ENCODE peak calls at places on chromosomes 2 and 18, in eight cellular contexts. E, U, Y, A, X, V, Q and S are unnamed samples.
A peak's percentile ranks its signal among the peaks of the same experiment; 100 is the strongest.

GRCh38 chr2:63056309-63057065 is 5.9 kb downstream of the OTX1 start:
- DNase-seq in E (no peak), U (no peak), Y (peak; percentile 90), A (no peak), X (no peak), V (no peak), Q (no peak), S (no peak)

GRCh38 chr18:23317975-23318675 is 135.0 kb upstream of the RIOK3 start:
- DNase-seq in E (no peak), U (peak; percentile 84), Y (no peak), A (peak; percentile 64), X (no peak), V (no peak), Q (peak; percentile 75), S (no peak)

GRCh38 chr2:239204143-239204875 is 196.5 kb downstream of the HDAC4 start:
- DNase-seq in E (no peak), U (no peak), Y (no peak), A (no peak), X (no peak), V (no peak), Q (no peak), S (no peak)

GRCh38 chr18:75041586-75041985 is 167.4 kb downstream of the PTGR3 start:
- DNase-seq in E (peak; percentile 10), U (peak; percentile 13), Y (no peak), A (peak; percentile 43), X (no peak), V (no peak), Q (peak; percentile 41), S (no peak)

GRCh38 chr18:48022531-48023330 is 92.3 kb upstream of the SMAD2 start:
- DNase-seq in E (no peak), U (peak; percentile 59), Y (peak; percentile 91), A (peak; percentile 85), X (no peak), V (no peak), Q (peak; percentile 66), S (no peak)

GRCh38 chr18:10143601-10144000 is 229.8 kb downstream of the VAPA start:
- DNase-seq in E (no peak), U (peak; percentile 31), Y (no peak), A (no peak), X (no peak), V (no peak), Q (no peak), S (no peak)

GRCh38 chr2:200735061-200735460 is 76.6 kb upstream of the BZW1 start:
- DNase-seq in E (no peak), U (no peak), Y (no peak), A (no peak), X (no peak), V (no peak), Q (no peak), S (no peak)

GRCh38 chr2:120638450-120638849 is 97.2 kb upstream of the GLI2 start:
- DNase-seq in E (no peak), U (no peak), Y (no peak), A (no peak), X (no peak), V (no peak), Q (no peak), S (no peak)

GRCh38 chr2:36172828-36173227 is 182.8 kb upstream of the CRIM1 start:
- DNase-seq in E (no peak), U (no peak), Y (no peak), A (no peak), X (no peak), V (no peak), Q (peak; percentile 23), S (no peak)

GRCh38 chr2:36173760-36174362 is 181.7 kb upstream of the CRIM1 start:
- DNase-seq in E (no peak), U (no peak), Y (no peak), A (no peak), X (peak; percentile 84), V (no peak), Q (no peak), S (no peak)

GRCh38 chr2:36177282-36177681 is 178.3 kb upstream of the CRIM1 start:
- DNase-seq in E (no peak), U (no peak), Y (no peak), A (no peak), X (no peak), V (no peak), Q (no peak), S (no peak)

GRCh38 chr2:36178384-36178783 is 177.2 kb upstream of the CRIM1 start:
- DNase-seq in E (no peak), U (no peak), Y (no peak), A (no peak), X (no peak), V (no peak), Q (peak; percentile 36), S (no peak)

DNA sequence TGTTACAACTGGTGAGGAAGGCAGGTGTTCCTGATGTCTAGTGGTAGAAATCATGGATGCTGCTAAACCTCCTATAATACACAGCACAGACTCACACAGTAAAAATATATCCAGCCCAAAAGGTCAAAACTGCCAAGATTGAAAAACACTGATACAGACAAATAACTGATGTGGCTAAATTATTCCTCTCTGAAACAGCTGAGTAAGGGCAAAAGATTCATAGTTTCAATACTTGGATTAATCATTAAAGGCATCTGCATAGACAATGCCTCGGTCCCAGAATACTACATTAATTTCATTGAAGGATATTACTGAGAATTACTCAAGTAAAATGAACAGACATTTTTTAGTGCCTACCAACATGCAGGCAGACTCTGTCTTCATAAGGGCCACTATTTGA is 180.7 kb upstream of the CRIM1 start:
- DNase-seq in E (no peak), U (no peak), Y (no peak), A (no peak), X (no peak), V (no peak), Q (no peak), S (no peak)
- H3K4me3 ChIP-seq in E (no peak overlapping the region), U (no peak overlapping the region), Y (no peak overlapping the region), A (no peak overlapping the region), X (no peak overlapping the region), V (no peak overlapping the region), Q (no peak overlapping the region), S (no peak overlapping the region)

GRCh38 chr18:3194947-3195612 is 24.7 kb downstream of the MYOM1 start:
- DNase-seq in E (no peak), U (no peak), Y (no peak), A (no peak), X (no peak), V (peak; percentile 53), Q (no peak), S (no peak)
- H3K4me3 ChIP-seq in E (no peak overlapping the region), U (no peak overlapping the region), Y (no peak overlapping the region), A (no peak overlapping the region), X (no peak overlapping the region), V (peak overlapping the region; percentile 24), Q (no peak overlapping the region), S (no peak overlapping the region)

GRCh38 chr18:54957987-54958386 is 1.3 kb downstream of the CCDC68 start:
- DNase-seq in E (no peak), U (peak; percentile 3), Y (no peak), A (peak; percentile 69), X (no peak), V (no peak), Q (peak; percentile 46), S (no peak)
- H3K4me3 ChIP-seq in E (no peak overlapping the region), U (no peak overlapping the region), Y (no peak overlapping the region), A (no peak overlapping the region), X (no peak overlapping the region), V (peak overlapping the region; percentile 50), Q (no peak overlapping the region), S (peak overlapping the region; percentile 35)

DNA sequence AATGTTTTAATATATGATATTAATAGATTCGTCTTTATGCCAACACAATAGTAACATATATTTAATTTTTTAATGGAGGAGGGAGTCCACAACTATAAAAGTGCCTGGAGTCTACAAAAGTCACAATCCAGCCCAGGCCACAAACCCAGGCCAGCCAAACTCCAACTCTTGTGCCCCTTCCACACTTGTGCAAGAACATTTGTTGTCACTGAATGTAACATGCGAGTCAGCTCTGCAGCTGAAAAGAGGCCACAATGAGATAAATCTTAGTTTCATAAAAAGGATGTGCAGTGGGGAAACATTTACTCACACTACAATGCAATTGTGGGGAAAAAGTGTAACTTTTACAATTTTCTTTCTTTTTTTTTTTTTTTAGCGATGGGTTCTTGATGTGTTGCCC is 110.8 kb downstream of the MCFD2 start:
- DNase-seq in E (no peak), U (peak; percentile 83), Y (no peak), A (peak; percentile 41), X (peak; percentile 16), V (no peak), Q (no peak), S (no peak)
- H3K4me3 ChIP-seq in E (no peak overlapping the region), U (no peak overlapping the region), Y (no peak overlapping the region), A (no peak overlapping the region), X (no peak overlapping the region), V (no peak overlapping the region), Q (no peak overlapping the region), S (no peak overlapping the region)

DNA sequence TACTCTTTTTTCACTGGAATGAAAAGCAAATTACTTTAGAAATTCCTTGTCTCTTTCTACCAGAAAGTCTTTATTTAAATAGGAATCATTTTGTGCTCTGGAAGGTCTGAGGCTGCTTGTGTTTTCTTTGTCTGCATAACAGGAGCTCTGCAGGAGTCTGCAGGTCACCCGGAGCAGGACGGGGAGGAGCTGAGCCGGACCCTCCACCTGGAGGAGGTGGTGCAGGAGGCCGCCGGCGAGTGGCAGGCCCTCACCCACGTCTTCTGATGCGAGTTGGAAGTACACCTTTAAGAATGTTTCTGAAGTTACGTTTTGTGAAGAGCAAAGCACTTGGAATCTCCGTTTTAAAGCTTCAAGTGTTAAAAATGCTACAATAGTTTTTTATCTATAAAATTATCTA is 145.7 kb downstream of the ZNF236 start:
- DNase-seq in E (no peak), U (no peak), Y (peak; percentile 48), A (no peak), X (no peak), V (no peak), Q (no peak), S (no peak)
- H3K4me3 ChIP-seq in E (no peak overlapping the region), U (no peak overlapping the region), Y (peak overlapping the region; percentile 15), A (no peak overlapping the region), X (no peak overlapping the region), V (no peak overlapping the region), Q (no peak overlapping the region), S (no peak overlapping the region)

GRCh38 chr2:16251511-16252205 is 311.3 kb downstream of the MYCN start:
- DNase-seq in E (no peak), U (no peak), Y (no peak), A (no peak), X (no peak), V (no peak), Q (no peak), S (no peak)
- H3K4me3 ChIP-seq in E (no peak overlapping the region), U (no peak overlapping the region), Y (no peak overlapping the region), A (no peak overlapping the region), X (no peak overlapping the region), V (no peak overlapping the region), Q (no peak overlapping the region), S (no peak overlapping the region)